ENCODE peak calls at places on chromosome 20, in six cellular contexts. H is GM12878; N is CD8-positive, alpha-beta T cell; A is gastrocnemius medialis; V is esophagus squamous epithelium; W is trophoblast cell. J is an unnamed sample.

GRCh38 chr20:7146552-7147219 is 379.2 kb downstream of the BMP2 start:
- DNase-seq in A (no peak), N (no peak), W (no peak), H (no peak), V (no peak), J (no peak)

GRCh38 chr20:7497985-7498384 is 442.3 kb downstream of the HAO1 start:
- DNase-seq in N (no peak), H (no peak), V (no peak), W (no peak), A (no peak), J (peak; percentile 97)

GRCh38 chr20:43920797-43921196 is 6.1 kb downstream of the TOX2 start:
- DNase-seq in N (no peak), H (no peak), V (no peak), A (no peak), W (no peak), J (no peak)

GRCh38 chr20:33291830-33292355 is 8.9 kb downstream of the BPIFB1 start:
- DNase-seq in V (no peak), A (no peak), N (peak; percentile 50), H (no peak), W (peak; percentile 45), J (no peak)

GRCh38 chr20:44615169-44615791 is 32.9 kb downstream of the PKIG start:
- DNase-seq in W (no peak), H (no peak), V (no peak), N (no peak), A (no peak), J (no peak)

GRCh38 chr20:57508831-57509230 is 16.1 kb downstream of the CTCFL start:
- DNase-seq in H (no peak), A (no peak), W (no peak), V (no peak), N (no peak), J (no peak)

GRCh38 chr20:23331951-23332350 is 18.6 kb upstream of the NXT1 start:
- DNase-seq in V (no peak), A (no peak), N (no peak), W (no peak), H (no peak), J (no peak)

GRCh38 chr20:50153153-50153499 is 397 bp downstream of the PEDS1 start:
- DNase-seq in V (no peak), H (no peak), A (no peak), W (no peak), N (peak; percentile 16), J (no peak)

GRCh38 chr20:37407117-37407566 is 61.2 kb downstream of the SRC start:
- DNase-seq in H (no peak), A (no peak), N (no peak), W (peak; percentile 76), V (no peak), J (peak; percentile 19)

GRCh38 chr20:52312131-52312729 is 120.7 kb upstream of the ZFP64 start:
- DNase-seq in A (no peak), W (peak; percentile 18), N (peak; percentile 26), H (peak; percentile 7), V (no peak), J (peak; percentile 40)

DNA sequence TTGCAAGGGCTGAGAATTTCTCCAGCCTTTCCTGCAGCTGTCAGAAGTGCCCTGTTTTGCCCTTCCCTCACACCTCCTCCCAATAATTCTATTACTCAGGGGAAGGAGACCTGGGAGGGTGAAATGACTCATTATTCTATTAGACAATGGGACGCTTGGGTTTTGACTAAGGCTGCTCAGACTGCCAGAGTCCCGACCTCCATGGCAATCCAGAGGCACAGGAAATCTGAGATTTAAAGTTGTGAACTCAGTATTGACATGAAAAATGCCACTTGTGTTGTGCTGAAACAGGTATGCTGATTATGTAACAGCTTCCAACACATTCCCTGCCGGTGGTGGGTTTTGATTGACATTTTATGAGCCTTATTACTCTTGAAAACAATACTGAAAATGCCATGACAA is 625.9 kb upstream of the FLRT3 start:
- DNase-seq in W (no peak), V (no peak), N (no peak), H (no peak), A (no peak), J (peak; percentile 90)
- H3K4me1 ChIP-seq in W (peaks cover 2% of the 10 kb centered on the region), V (peaks cover 9% of the 10 kb centered on the region), N (no peaks in the 10 kb centered on the region), H (no peaks in the 10 kb centered on the region), A (no peaks in the 10 kb centered on the region), J (peaks cover 10% of the 10 kb centered on the region)

GRCh38 chr20:64159286-64159680 is 5.0 kb upstream of the MYT1 start:
- DNase-seq in W (no peak), H (no peak), N (no peak), A (no peak), V (no peak), J (no peak)
- H3K27me3 ChIP-seq in W (peaks cover 13% of the 10 kb centered on the region), H (peaks cover 2% of the 10 kb centered on the region), N (peaks cover 10% of the 10 kb centered on the region), A (peaks cover 48% of the 10 kb centered on the region), V (peaks cover 3% of the 10 kb centered on the region), J (peaks cover 52% of the 10 kb centered on the region)

DNA sequence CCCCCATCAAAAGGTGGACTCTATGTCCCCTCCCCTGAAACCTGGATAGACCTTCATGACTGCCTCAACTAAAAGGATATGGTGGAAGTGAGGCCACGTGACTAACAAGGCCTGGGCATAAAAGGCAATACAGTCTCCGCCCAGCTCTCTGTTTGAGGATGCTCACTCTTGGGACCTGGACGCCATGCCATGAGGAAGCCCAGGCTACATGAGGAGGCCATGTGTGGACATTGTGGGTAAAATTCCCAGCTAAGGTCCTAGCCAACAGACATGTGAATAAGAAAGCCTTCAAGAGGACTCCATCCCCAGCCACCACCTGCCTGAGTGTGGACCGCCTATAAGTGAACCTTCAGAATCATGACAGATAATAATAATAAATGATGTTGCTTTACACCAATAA is 7.2 kb upstream of the ZNF334 start:
- DNase-seq in H (no peak), W (no peak), N (no peak), A (no peak), V (no peak), J (no peak)
- H3K4me1 ChIP-seq in H (no peaks in the 10 kb centered on the region), W (no peaks in the 10 kb centered on the region), N (no peaks in the 10 kb centered on the region), A (no peaks in the 10 kb centered on the region), V (no peaks in the 10 kb centered on the region), J (no peaks in the 10 kb centered on the region)

DNA sequence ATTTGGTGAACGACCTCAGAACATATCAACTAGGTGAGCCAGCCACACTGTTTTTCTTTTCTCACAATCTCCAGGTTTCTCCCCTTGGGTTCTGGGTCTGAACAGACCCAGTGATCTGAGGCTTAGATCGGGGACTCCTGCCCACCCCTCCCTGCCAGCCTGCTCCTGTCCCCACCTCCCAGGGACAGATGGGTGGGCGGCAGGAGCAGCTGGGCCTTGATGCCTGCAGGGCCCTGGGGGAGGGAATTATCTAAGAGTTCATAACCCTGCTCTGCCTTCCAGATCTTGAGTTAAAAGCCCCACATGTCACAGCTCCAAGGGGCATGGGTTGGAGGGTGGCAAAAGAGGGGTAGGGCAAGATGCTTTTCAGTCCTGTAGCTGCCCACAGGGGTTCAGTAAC is 5.2 kb upstream of the XKR7 start:
- DNase-seq in A (no peak), W (no peak), H (no peak), N (no peak), V (no peak), J (no peak)
- H3K27me3 ChIP-seq in A (peaks cover 18% of the 10 kb centered on the region), W (peaks cover 9% of the 10 kb centered on the region), H (peaks cover 2% of the 10 kb centered on the region), N (no peaks in the 10 kb centered on the region), V (no peaks in the 10 kb centered on the region), J (peaks cover 53% of the 10 kb centered on the region)

DNA sequence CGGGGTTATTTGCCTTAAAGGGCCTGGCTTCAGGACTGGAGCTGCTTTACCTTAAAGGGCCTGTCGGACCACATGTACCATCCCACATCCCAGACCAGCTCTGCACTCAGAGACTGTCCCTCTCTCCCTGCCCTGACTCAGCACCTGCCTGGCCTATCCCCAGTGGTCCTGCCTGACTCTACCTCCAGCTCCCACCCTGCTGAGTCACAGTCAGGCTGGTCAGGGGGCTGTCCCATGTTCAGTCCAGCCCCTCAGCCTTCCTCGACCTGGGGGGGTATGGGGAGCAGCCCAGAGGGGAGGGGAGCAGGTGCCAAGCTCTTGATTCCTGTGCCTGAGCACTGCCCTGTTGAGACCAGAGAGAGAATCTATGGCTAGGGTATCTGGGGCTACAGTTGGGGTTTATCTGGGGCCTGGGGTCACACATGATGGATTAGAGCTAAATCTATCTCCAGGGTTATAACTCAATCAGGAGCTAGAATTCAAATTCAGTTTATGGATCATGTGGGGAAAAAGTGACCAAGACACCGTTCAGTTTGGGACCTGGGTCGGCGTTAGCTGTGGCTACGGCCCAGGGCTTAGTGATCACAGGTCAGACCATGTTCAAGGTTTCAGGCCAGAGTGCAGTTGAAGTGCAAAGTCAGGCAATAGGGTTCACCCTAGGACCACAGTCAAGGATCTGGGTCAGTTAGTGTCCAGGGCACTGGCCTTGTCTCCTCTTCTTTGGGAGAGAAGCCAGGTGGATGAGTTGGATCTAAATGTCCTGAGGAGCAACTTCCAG is 9.4 kb upstream of the TRIB3 start:
- DNase-seq in H (no peak), V (no peak), A (no peak), N (no peak), W (no peak), J (no peak)
- H3K4me1 ChIP-seq in H (peaks cover 7% of the 10 kb centered on the region), V (peaks cover 43% of the 10 kb centered on the region), A (peaks cover 15% of the 10 kb centered on the region), N (no peaks in the 10 kb centered on the region), W (peaks cover 48% of the 10 kb centered on the region), J (peaks cover 24% of the 10 kb centered on the region)

DNA sequence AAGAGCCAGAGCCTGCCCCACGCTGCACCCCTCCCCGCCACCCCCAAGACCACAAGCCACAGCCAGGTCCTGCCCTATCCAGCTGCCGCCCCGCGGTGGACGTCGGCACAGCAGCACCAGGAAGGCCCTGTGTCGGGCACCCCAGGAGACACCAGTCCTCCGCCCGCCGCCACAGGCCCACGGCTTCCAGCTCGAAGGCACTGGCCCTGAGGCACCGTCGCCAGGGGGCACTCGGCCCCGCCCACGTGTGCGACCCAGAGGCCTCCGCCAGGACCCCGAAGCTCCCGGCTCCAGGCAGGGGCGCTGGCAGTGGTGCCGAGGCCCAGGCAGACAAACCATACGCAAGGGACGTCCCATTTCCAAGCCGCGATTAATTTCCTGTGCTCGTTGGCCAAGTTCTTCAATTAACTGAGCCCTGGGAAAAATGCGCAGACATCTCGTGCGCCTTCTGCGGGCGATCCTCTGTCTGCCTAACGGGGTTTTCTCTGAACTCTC is 19.4 kb downstream of the KCNQ2 start:
- DNase-seq in H (no peak), W (no peak), N (no peak), V (no peak), A (no peak), J (no peak)
- H3K27me3 ChIP-seq in H (peaks cover 1% of the 10 kb centered on the region), W (no peaks in the 10 kb centered on the region), N (peaks cover 11% of the 10 kb centered on the region), V (peaks cover 4% of the 10 kb centered on the region), A (peaks cover 88% of the 10 kb centered on the region), J (peaks cover 27% of the 10 kb centered on the region)

DNA sequence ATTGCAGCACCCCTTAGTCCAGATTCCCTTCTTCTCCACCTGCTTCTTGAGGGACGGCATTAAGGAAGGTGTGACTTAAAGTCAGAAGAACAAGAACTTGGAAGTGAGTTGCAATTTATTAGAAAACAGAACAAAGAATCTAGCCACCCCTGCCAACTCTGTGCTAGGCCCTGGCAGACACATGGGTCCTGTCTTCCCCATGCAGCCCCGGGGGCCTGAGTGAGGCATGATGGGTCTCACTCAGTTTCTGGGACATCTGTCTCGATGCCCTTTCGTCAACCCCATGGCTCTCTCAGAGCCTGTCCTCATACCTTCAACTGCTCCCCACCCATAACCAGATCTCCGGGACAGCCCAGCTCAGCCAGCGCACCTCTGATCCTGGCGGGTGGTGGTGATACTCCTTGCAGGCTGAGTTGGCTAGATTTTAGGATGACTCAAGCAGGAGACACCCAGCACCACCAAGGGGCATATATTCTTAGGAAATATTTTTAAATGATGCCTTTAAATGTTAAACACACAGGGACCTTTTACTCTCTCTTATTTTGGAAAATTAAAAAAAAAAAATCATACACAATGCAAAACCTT is 143.2 kb upstream of the RNF24 start:
- DNase-seq in V (no peak), N (no peak), H (no peak), A (no peak), W (no peak), J (no peak)
- H3K4me1 ChIP-seq in V (peaks cover 44% of the 10 kb centered on the region), N (peaks cover 4% of the 10 kb centered on the region), H (no peaks in the 10 kb centered on the region), A (no peaks in the 10 kb centered on the region), W (peaks cover 10% of the 10 kb centered on the region), J (peaks cover 19% of the 10 kb centered on the region)

J was measured in foreskin keratinocyte.